ENCODE peak calls at places on chromosomes 16 and 17, in ten cellular contexts. One of them, this sample, is unnamed.

GRCh38 chr17:81509048-81509686 is 3.4 kb downstream of the ACTG1 start:
- DNase-seq in gastrocnemius medialis: no peak
- DNase-seq in IMR-90: no peak
- DNase-seq in lower leg skin: no peak
- DNase-seq in A549: no peak
- DNase-seq in NB4: no peak
- DNase-seq in sigmoid colon: no peak
- DNase-seq in tibial nerve: no peak
- DNase-seq in HCT116: no peak
- DNase-seq in Peyer's patch: peak
- DNase-seq in this sample: no peak

GRCh38 chr17:38674749-38675615 is at the start of gene EPOP:
- DNase-seq in HCT116: peak
- DNase-seq in NB4: peak
- DNase-seq in gastrocnemius medialis: peak
- DNase-seq in tibial nerve: peak
- DNase-seq in lower leg skin: peak
- DNase-seq in Peyer's patch: peak
- DNase-seq in IMR-90: peak
- DNase-seq in sigmoid colon: peak
- DNase-seq in A549: peak
- DNase-seq in this sample: peak

GRCh38 chr16:49934557-49935260 is 78.8 kb upstream of the ZNF423 start:
- DNase-seq in A549: no peak
- DNase-seq in NB4: no peak
- DNase-seq in sigmoid colon: peak
- DNase-seq in Peyer's patch: no peak
- DNase-seq in gastrocnemius medialis: no peak
- DNase-seq in IMR-90: no peak
- DNase-seq in tibial nerve: no peak
- DNase-seq in lower leg skin: no peak
- DNase-seq in HCT116: no peak
- DNase-seq in this sample: no peak

GRCh38 chr16:6144441-6144840 is 1046.8 kb upstream of the EEF2KMT start:
- DNase-seq in Peyer's patch: no peak
- DNase-seq in gastrocnemius medialis: no peak
- DNase-seq in IMR-90: no peak
- DNase-seq in sigmoid colon: no peak
- DNase-seq in HCT116: no peak
- DNase-seq in lower leg skin: no peak
- DNase-seq in A549: no peak
- DNase-seq in tibial nerve: no peak
- DNase-seq in NB4: no peak
- DNase-seq in this sample: no peak

GRCh38 chr17:40058151-40058784 is 4.1 kb upstream of the MED24 start:
- DNase-seq in gastrocnemius medialis: no peak
- DNase-seq in Peyer's patch: no peak
- DNase-seq in lower leg skin: no peak
- DNase-seq in tibial nerve: no peak
- DNase-seq in NB4: no peak
- DNase-seq in IMR-90: peak
- DNase-seq in A549: no peak
- DNase-seq in HCT116: no peak
- DNase-seq in sigmoid colon: no peak
- DNase-seq in this sample: no peak

GRCh38 chr17:70022175-70022574 is 52.9 kb upstream of the KCNJ16 start:
- DNase-seq in gastrocnemius medialis: no peak
- DNase-seq in IMR-90: peak
- DNase-seq in NB4: no peak
- DNase-seq in lower leg skin: no peak
- DNase-seq in sigmoid colon: no peak
- DNase-seq in Peyer's patch: no peak
- DNase-seq in tibial nerve: no peak
- DNase-seq in HCT116: no peak
- DNase-seq in A549: no peak
- DNase-seq in this sample: no peak

GRCh38 chr17:411416-412120 is 59.0 kb upstream of the RPH3AL start:
- DNase-seq in lower leg skin: no peak
- DNase-seq in HCT116: no peak
- DNase-seq in A549: no peak
- DNase-seq in gastrocnemius medialis: no peak
- DNase-seq in sigmoid colon: no peak
- DNase-seq in IMR-90: no peak
- DNase-seq in tibial nerve: no peak
- DNase-seq in NB4: no peak
- DNase-seq in Peyer's patch: no peak
- DNase-seq in this sample: peak

GRCh38 chr16:84751947-84752346 is 52.1 kb downstream of the USP10 start:
- DNase-seq in gastrocnemius medialis: no peak
- DNase-seq in lower leg skin: no peak
- DNase-seq in tibial nerve: no peak
- DNase-seq in HCT116: no peak
- DNase-seq in sigmoid colon: no peak
- DNase-seq in Peyer's patch: no peak
- DNase-seq in NB4: peak
- DNase-seq in A549: no peak
- DNase-seq in IMR-90: no peak
- DNase-seq in this sample: no peak

GRCh38 chr16:389317-389716 is 7.5 kb upstream of the PGAP6 start:
- DNase-seq in lower leg skin: no peak
- DNase-seq in sigmoid colon: no peak
- DNase-seq in A549: no peak
- DNase-seq in NB4: no peak
- DNase-seq in IMR-90: no peak
- DNase-seq in Peyer's patch: no peak
- DNase-seq in tibial nerve: no peak
- DNase-seq in gastrocnemius medialis: no peak
- DNase-seq in HCT116: no peak
- DNase-seq in this sample: no peak

GRCh38 chr17:43016216-43016615 is 6.0 kb downstream of the VAT1 start:
- DNase-seq in IMR-90: no peak
- DNase-seq in sigmoid colon: no peak
- DNase-seq in Peyer's patch: no peak
- DNase-seq in tibial nerve: no peak
- DNase-seq in lower leg skin: no peak
- DNase-seq in HCT116: no peak
- DNase-seq in gastrocnemius medialis: no peak
- DNase-seq in NB4: no peak
- DNase-seq in A549: no peak
- DNase-seq in this sample: no peak

GRCh38 chr17:34207572-34207971 is 47.5 kb upstream of the CCL2 start:
- DNase-seq in IMR-90: no peak
- DNase-seq in lower leg skin: no peak
- DNase-seq in sigmoid colon: no peak
- DNase-seq in tibial nerve: no peak
- DNase-seq in Peyer's patch: no peak
- DNase-seq in A549: no peak
- DNase-seq in HCT116: no peak
- DNase-seq in NB4: no peak
- DNase-seq in gastrocnemius medialis: no peak
- DNase-seq in this sample: no peak

GRCh38 chr16:68310441-68311315 is at the start of the genes PRMT7 and SLC7A6OS:
- DNase-seq in A549: peak
- DNase-seq in HCT116: peak
- DNase-seq in Peyer's patch: peak
- DNase-seq in lower leg skin: peak
- DNase-seq in tibial nerve: peak
- DNase-seq in gastrocnemius medialis: peak
- DNase-seq in IMR-90: peak
- DNase-seq in NB4: peak
- DNase-seq in sigmoid colon: peak
- DNase-seq in this sample: peak
- TF ChIP-seq POLR2A in A549: peak
- TF ChIP-seq POLR2A in HCT116: peak
- TF ChIP-seq POLR2A in Peyer's patch: peak
- TF ChIP-seq POLR2A in lower leg skin: no peak
- TF ChIP-seq POLR2A in tibial nerve: peak
- TF ChIP-seq POLR2A in gastrocnemius medialis: peak
- TF ChIP-seq POLR2A in IMR-90: peak
- TF ChIP-seq POLR2A in NB4: no peak
- TF ChIP-seq POLR2A in sigmoid colon: peak
- TF ChIP-seq POLR2A in this sample: peak

DNA sequence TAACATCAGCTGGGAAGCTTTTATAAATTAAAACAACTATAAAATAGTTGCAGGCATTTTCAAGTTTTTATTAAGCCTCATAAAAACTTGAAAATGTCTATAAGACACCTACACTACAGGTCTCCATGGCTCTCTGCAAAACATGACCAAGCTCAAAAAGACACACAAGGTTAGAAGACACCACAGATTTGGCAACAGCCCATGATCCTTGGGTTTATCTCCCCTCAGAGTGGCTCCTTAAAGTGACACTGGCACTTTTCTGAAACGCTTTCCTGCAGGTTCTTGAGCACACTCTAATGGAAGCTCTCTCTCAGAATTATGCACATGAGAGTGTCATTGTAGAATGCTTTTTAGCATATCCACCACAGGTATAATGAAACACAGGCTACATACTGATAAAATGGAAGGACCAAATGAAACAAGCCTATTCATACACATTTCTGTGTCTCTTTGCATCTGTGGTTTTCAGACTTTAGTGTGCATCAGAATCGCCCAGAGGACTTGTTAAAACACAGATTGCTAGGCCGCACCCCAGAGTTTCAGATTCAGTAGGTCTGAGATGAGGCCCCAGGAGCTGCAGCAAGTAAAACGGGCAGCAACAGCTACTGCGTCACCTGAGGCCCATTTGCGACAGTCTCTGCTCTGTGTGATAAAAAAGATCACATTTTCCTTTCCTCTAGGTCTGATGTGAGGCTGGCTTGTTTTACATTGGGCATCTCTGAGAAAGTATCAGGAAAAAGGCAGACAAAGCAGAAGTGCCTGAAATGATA is 75.0 kb upstream of the WSB1 start:
- DNase-seq in NB4: no peak
- DNase-seq in sigmoid colon: no peak
- DNase-seq in HCT116: no peak
- DNase-seq in IMR-90: no peak
- DNase-seq in Peyer's patch: no peak
- DNase-seq in lower leg skin: no peak
- DNase-seq in A549: no peak
- DNase-seq in tibial nerve: no peak
- DNase-seq in gastrocnemius medialis: no peak
- DNase-seq in this sample: no peak
- TF ChIP-seq POLR2A in NB4: no peak
- TF ChIP-seq POLR2A in sigmoid colon: no peak
- TF ChIP-seq POLR2A in HCT116: no peak
- TF ChIP-seq POLR2A in IMR-90: no peak
- TF ChIP-seq POLR2A in Peyer's patch: no peak
- TF ChIP-seq POLR2A in lower leg skin: no peak
- TF ChIP-seq POLR2A in A549: no peak
- TF ChIP-seq POLR2A in tibial nerve: no peak
- TF ChIP-seq POLR2A in gastrocnemius medialis: no peak
- TF ChIP-seq POLR2A in this sample: no peak

GRCh38 chr16:88768041-88768876 is 16.8 kb downstream of the PIEZO1 start:
- DNase-seq in A549: no peak
- DNase-seq in tibial nerve: no peak
- DNase-seq in IMR-90: peak
- DNase-seq in gastrocnemius medialis: no peak
- DNase-seq in lower leg skin: no peak
- DNase-seq in Peyer's patch: no peak
- DNase-seq in sigmoid colon: peak
- DNase-seq in NB4: no peak
- DNase-seq in HCT116: no peak
- DNase-seq in this sample: no peak

GRCh38 chr16:88767546-88767945 is 17.5 kb downstream of the PIEZO1 start:
- DNase-seq in tibial nerve: no peak
- DNase-seq in IMR-90: no peak
- DNase-seq in lower leg skin: no peak
- DNase-seq in A549: no peak
- DNase-seq in NB4: no peak
- DNase-seq in gastrocnemius medialis: no peak
- DNase-seq in sigmoid colon: no peak
- DNase-seq in HCT116: no peak
- DNase-seq in Peyer's patch: no peak
- DNase-seq in this sample: peak

GRCh38 chr16:88770459-88771293 is 14.3 kb downstream of the PIEZO1 start:
- DNase-seq in sigmoid colon: peak
- DNase-seq in A549: no peak
- DNase-seq in gastrocnemius medialis: no peak
- DNase-seq in Peyer's patch: peak
- DNase-seq in lower leg skin: no peak
- DNase-seq in HCT116: peak
- DNase-seq in IMR-90: peak
- DNase-seq in NB4: peak
- DNase-seq in tibial nerve: no peak
- DNase-seq in this sample: peak

GRCh38 chr16:88771294-88771772 is 13.7 kb downstream of the PIEZO1 start:
- DNase-seq in HCT116: no peak
- DNase-seq in gastrocnemius medialis: no peak
- DNase-seq in lower leg skin: no peak
- DNase-seq in Peyer's patch: no peak
- DNase-seq in sigmoid colon: no peak
- DNase-seq in IMR-90: no peak
- DNase-seq in NB4: no peak
- DNase-seq in tibial nerve: no peak
- DNase-seq in A549: no peak
- DNase-seq in this sample: no peak

DNA sequence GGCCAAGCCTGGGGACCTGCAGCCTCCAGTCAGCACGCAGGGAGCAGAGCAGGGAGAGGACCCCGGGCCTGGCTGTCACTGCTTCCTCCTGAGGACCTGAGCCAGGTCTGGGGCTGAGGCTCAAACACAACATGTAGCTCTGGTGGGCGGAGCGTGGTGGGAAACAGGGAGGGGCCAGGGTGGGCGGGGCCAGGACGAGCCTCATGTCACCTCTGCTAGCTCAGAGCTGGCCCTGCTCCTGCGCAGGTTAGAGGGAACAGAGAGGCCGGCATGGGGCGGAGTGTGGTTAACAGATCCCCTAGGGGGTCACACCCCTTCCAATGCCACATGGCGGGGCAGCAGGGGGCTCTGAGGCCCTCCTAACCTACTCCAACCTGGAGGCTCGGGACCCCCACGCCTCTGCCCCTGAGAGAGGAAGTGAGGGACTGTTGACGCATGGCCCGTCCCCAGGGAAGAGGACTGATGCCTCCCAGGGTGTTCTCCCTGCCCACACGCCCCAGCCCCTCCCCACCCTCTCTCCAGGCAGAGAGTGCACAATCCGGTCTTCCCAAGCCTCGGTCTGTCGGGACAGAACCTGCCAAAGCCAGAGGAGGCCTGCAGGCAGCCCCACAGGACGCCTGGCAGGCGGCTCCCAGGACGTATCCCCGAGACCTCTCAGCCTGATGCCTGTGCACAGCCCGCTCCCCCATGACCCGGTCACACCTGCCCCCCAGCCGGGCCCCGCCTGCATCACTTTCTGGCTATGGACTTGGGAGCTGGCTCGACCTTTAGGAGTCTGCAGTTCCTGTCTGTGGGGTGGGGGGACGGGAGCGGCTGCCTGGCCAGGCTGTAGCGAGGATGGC is 15.2 kb downstream of the PIEZO1 start:
- DNase-seq in HCT116: no peak
- DNase-seq in gastrocnemius medialis: no peak
- DNase-seq in NB4: peak
- DNase-seq in tibial nerve: no peak
- DNase-seq in A549: peak
- DNase-seq in sigmoid colon: no peak
- DNase-seq in lower leg skin: no peak
- DNase-seq in IMR-90: no peak
- DNase-seq in Peyer's patch: peak
- DNase-seq in this sample: peak
- TF ChIP-seq POLR2A in HCT116: no peak
- TF ChIP-seq POLR2A in gastrocnemius medialis: no peak
- TF ChIP-seq POLR2A in NB4: no peak
- TF ChIP-seq POLR2A in tibial nerve: no peak
- TF ChIP-seq POLR2A in A549: no peak
- TF ChIP-seq POLR2A in sigmoid colon: no peak
- TF ChIP-seq POLR2A in lower leg skin: no peak
- TF ChIP-seq POLR2A in IMR-90: no peak
- TF ChIP-seq POLR2A in Peyer's patch: no peak
- TF ChIP-seq POLR2A in this sample: no peak

GRCh38 chr16:53503270-53503911 is 382 bp upstream of the AKTIP start:
- DNase-seq in lower leg skin: peak
- DNase-seq in HCT116: peak
- DNase-seq in Peyer's patch: peak
- DNase-seq in NB4: peak
- DNase-seq in IMR-90: peak
- DNase-seq in sigmoid colon: peak
- DNase-seq in gastrocnemius medialis: peak
- DNase-seq in A549: peak
- DNase-seq in tibial nerve: peak
- DNase-seq in this sample: peak
- TF ChIP-seq POLR2A in lower leg skin: no peak
- TF ChIP-seq POLR2A in HCT116: no peak
- TF ChIP-seq POLR2A in Peyer's patch: peak
- TF ChIP-seq POLR2A in NB4: peak
- TF ChIP-seq POLR2A in IMR-90: peak
- TF ChIP-seq POLR2A in sigmoid colon: peak
- TF ChIP-seq POLR2A in gastrocnemius medialis: peak
- TF ChIP-seq POLR2A in A549: peak
- TF ChIP-seq POLR2A in tibial nerve: peak
- TF ChIP-seq POLR2A in this sample: peak

This sample was measured in erythroblast.